ENCODE peak calls at places on chromosomes 7 and 10, in four cellular contexts. E is PC-3, G is fibroblast of lung, R is GM23248. A is an unnamed sample.

GRCh38 chr7:129093867-129094456 is 39.1 kb upstream of the TNPO3 start:
- DNase-seq in E (no peak), R (no peak), G (no peak), A (no peak)

GRCh38 chr10:90937645-90938258 is 16.9 kb upstream of the ANKRD1 start:
- DNase-seq in E (no peak), R (no peak), G (no peak), A (no peak)

GRCh38 chr10:117554371-117554770 is 11.8 kb downstream of the EMX2 start:
- DNase-seq in G (no peak), R (no peak), E (no peak), A (no peak)

GRCh38 chr10:110619514-110619913 is 24.6 kb upstream of the RBM20 start:
- DNase-seq in R (no peak), E (no peak), G (no peak), A (no peak)

GRCh38 chr7:101913876-101914275 is 96.5 kb downstream of the CUX1 start:
- DNase-seq in G (peak; percentile 88), E (no peak), R (no peak), A (no peak)

GRCh38 chr10:6200588-6201510 is 1.9 kb upstream of the PFKFB3 start:
- DNase-seq in R (peak; percentile 58), E (peak; percentile 30), G (peak; percentile 67), A (no peak)

GRCh38 chr10:95664543-95664942 is 8.0 kb upstream of the ALDH18A1 start:
- DNase-seq in R (no peak), E (no peak), G (peak; percentile 4), A (no peak)

GRCh38 chr10:33139191-33139646 is 181.2 kb upstream of the ITGB1 start:
- DNase-seq in R (no peak), E (no peak), G (no peak), A (no peak)

GRCh38 chr7:120184866-120185265 is 88.1 kb upstream of the KCND2 start:
- DNase-seq in E (no peak), R (peak; percentile 9), G (no peak), A (no peak)

GRCh38 chr7:94908204-94909022 is 1.0 kb downstream of the PPP1R9A start:
- DNase-seq in G (peak; percentile 21), E (peak; percentile 43), R (peak; percentile 13), A (no peak)

GRCh38 chr10:18140149-18140956 is at the start of gene CACNB2:
- DNase-seq in E (peak; percentile 10), G (peak; percentile 69), R (peak; percentile 65), A (no peak)

GRCh38 chr10:111989136-111990050 is 194.2 kb downstream of the GPAM start:
- DNase-seq in E (no peak), R (no peak), G (no peak), A (no peak)

GRCh38 chr7:142733271-142733670 is 16.0 kb upstream of the PRSS1 start:
- DNase-seq in E (no peak), R (no peak), G (no peak), A (no peak)

GRCh38 chr10:44051584-44052385 is 333.1 kb downstream of the CXCL12 start:
- DNase-seq in G (peak; percentile 48), R (peak; percentile 87), E (peak; percentile 69), A (no peak)

GRCh38 chr7:74452748-74453320 is 872 bp upstream of the GTF2IRD1 start:
- DNase-seq in G (peak; percentile 81), E (no peak), R (peak; percentile 52), A (no peak)

GRCh38 chr7:120272261-120272895 is 597 bp upstream of the KCND2 start:
- DNase-seq in R (peak; percentile 78), E (peak; percentile 66), G (peak; percentile 75), A (peak; percentile 5)

GRCh38 chr7:95238252-95238938 is 85.9 kb downstream of the PON1 start:
- DNase-seq in E (no peak), R (no peak), G (no peak), A (no peak)

GRCh38 chr10:82211331-82211730 is 336.3 kb downstream of the NRG3 start:
- DNase-seq in R (no peak), G (no peak), E (no peak), A (no peak)

GRCh38 chr10:80186364-80187012 is 18.8 kb downstream of the ANXA11 start:
- DNase-seq in G (no peak), R (peak; percentile 57), E (no peak), A (no peak)

GRCh38 chr10:117425908-117426566 is 50.8 kb upstream of the PDZD8 start:
- DNase-seq in G (no peak), E (no peak), R (no peak), A (no peak)

GRCh38 chr7:54788664-54789063 is 29.7 kb upstream of the SEC61G start:
- DNase-seq in E (peak; percentile 95), G (peak; percentile 91), R (peak; percentile 91), A (peak; percentile 63)

GRCh38 chr7:918441-919113 is 35.9 kb downstream of the ADAP1 start:
- DNase-seq in R (no peak), G (no peak), E (no peak), A (no peak)

GRCh38 chr10:69097729-69098128 is 9.8 kb downstream of the SRGN start:
- DNase-seq in G (peak; percentile 33), R (no peak), E (no peak), A (no peak)

GRCh38 chr10:63083904-63084689 is 49.0 kb upstream of the NRBF2 start:
- DNase-seq in R (peak; percentile 87), G (peak; percentile 92), E (peak; percentile 99), A (no peak)

GRCh38 chr10:29948971-29949370 is 110.4 kb downstream of the JCAD start:
- DNase-seq in G (no peak), E (peak; percentile 23), R (peak; percentile 67), A (peak; percentile 50)

GRCh38 chr7:100682991-100683658 is 9.6 kb downstream of the GNB2 start:
- DNase-seq in G (no peak), E (no peak), R (no peak), A (no peak)
- H4K20me1 ChIP-seq in G (no peaks in the 10 kb centered on the region), E (no peaks in the 10 kb centered on the region), R (no peaks in the 10 kb centered on the region), A (peaks cover 3% of the 10 kb centered on the region)

GRCh38 chr7:131374821-131375220 is 47.1 kb downstream of the MKLN1 start:
- DNase-seq in G (no peak), E (no peak), R (no peak), A (no peak)
- H4K20me1 ChIP-seq in G (peaks cover 2% of the 10 kb centered on the region), E (peaks cover 20% of the 10 kb centered on the region), R (no peaks in the 10 kb centered on the region), A (peaks cover 10% of the 10 kb centered on the region)

GRCh38 chr10:72740526-72740925 is 48.6 kb downstream of the MCU start:
- DNase-seq in R (peak; percentile 45), E (peak; percentile 68), G (peak; percentile 51), A (no peak)
- H4K20me1 ChIP-seq in R (no peaks in the 10 kb centered on the region), E (no peaks in the 10 kb centered on the region), G (no peaks in the 10 kb centered on the region), A (peaks cover under 1% of the 10 kb centered on the region)

DNA sequence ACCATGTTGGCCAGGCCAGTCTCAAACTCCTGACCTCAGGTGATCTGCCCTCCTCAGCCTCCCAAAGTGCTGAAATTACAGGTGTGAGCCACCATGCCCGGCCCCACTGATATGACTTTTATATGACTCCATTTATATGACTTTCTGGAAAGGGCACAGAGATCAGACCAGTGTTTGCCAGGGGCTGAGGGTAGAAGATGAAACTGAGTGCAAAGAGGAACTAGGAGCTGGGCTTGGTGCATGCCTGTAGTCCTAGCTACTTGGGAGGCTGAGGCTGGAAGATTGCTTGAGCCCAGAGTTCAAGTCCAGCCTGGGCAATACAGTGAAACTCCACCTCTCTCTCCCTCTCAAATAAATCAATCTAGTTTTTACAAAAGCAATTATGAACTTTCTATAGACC is 7.5 kb downstream of the BRAF start:
- DNase-seq in E (no peak), R (no peak), G (no peak), A (no peak)
- H4K20me1 ChIP-seq in E (peaks cover 16% of the 10 kb centered on the region), R (peaks cover 13% of the 10 kb centered on the region), G (peaks cover 6% of the 10 kb centered on the region), A (no peaks in the 10 kb centered on the region)

GRCh38 chr7:16951483-16952080 is 69.8 kb upstream of the AGR3 start:
- DNase-seq in R (peak; percentile 50), G (no peak), E (peak; percentile 38), A (no peak)

GRCh38 chr7:16958724-16959123 is 76.9 kb upstream of the AGR3 start:
- DNase-seq in R (no peak), G (no peak), E (no peak), A (no peak)

DNA sequence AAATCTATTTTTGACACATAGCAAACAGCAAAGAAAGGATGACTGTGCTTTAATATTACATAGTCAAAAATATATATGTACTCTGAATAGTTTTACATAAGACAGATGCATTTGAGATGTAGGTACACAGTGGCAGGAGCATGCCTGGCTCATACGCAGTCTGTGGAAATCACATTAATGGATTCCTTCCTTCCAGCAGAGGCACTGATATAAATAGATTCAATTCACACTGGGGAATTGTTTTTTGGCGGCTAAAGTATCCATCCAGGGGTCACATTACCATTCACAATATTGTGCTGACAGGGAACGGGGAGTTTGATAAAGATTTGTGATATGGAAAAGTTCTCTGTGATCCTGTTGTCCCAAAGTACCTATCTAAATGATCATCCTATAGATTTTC is 72.5 kb upstream of the AGR3 start:
- DNase-seq in E (no peak), R (no peak), G (no peak), A (no peak)
- H4K20me1 ChIP-seq in E (no peaks in the 10 kb centered on the region), R (no peaks in the 10 kb centered on the region), G (no peaks in the 10 kb centered on the region), A (no peaks in the 10 kb centered on the region)

GRCh38 chr10:126908729-126909526 is 3.7 kb downstream of the DOCK1 start:
- DNase-seq in G (no peak), E (no peak), R (peak; percentile 27), A (no peak)

GRCh38 chr10:126911301-126911700 is 6.1 kb downstream of the DOCK1 start:
- DNase-seq in R (no peak), E (no peak), G (no peak), A (no peak)

GRCh38 chr10:126913316-126913715 is 8.1 kb downstream of the DOCK1 start:
- DNase-seq in E (no peak), G (no peak), R (no peak), A (no peak)

GRCh38 chr10:126910196-126910595 is 5.0 kb downstream of the DOCK1 start:
- DNase-seq in E (no peak), R (no peak), G (no peak), A (no peak)

GRCh38 chr10:126910798-126911197 is 5.6 kb downstream of the DOCK1 start:
- DNase-seq in G (no peak), R (peak; percentile 22), E (no peak), A (no peak)
- H4K20me1 ChIP-seq in G (no peaks in the 10 kb centered on the region), R (no peaks in the 10 kb centered on the region), E (peaks cover 8% of the 10 kb centered on the region), A (peaks cover 9% of the 10 kb centered on the region)